ENCODE peak calls at places on chromosomes 13 and 19, in five cellular contexts. One of them, this sample, is unnamed.

GRCh38 chr13:78160793-78161192 is 242.2 kb upstream of the EDNRB start:
- DNase-seq in GM23248: peak; percentile 84
- DNase-seq in CD4-positive, alpha-beta memory T cell: no peak
- DNase-seq in tibial nerve: no peak
- DNase-seq in uterus: no peak
- DNase-seq in this sample: no peak

GRCh38 chr13:95822303-95822702 is 145.4 kb downstream of the DNAJC3 start:
- DNase-seq in GM23248: no peak
- DNase-seq in CD4-positive, alpha-beta memory T cell: no peak
- DNase-seq in tibial nerve: no peak
- DNase-seq in uterus: no peak
- DNase-seq in this sample: no peak

GRCh38 chr19:36009220-36009619 is 607 bp upstream of the SYNE4 start:
- DNase-seq in GM23248: peak; percentile 93
- DNase-seq in CD4-positive, alpha-beta memory T cell: no peak
- DNase-seq in tibial nerve: peak; percentile 44
- DNase-seq in uterus: peak; percentile 60
- DNase-seq in this sample: peak; percentile 29

GRCh38 chr13:23788459-23788858 is 100.7 kb downstream of the MIPEP start:
- DNase-seq in GM23248: no peak
- DNase-seq in CD4-positive, alpha-beta memory T cell: no peak
- DNase-seq in tibial nerve: no peak
- DNase-seq in uterus: no peak
- DNase-seq in this sample: no peak

GRCh38 chr19:10092648-10093294 is 6.7 kb downstream of the SHFL start:
- DNase-seq in GM23248: no peak
- DNase-seq in CD4-positive, alpha-beta memory T cell: no peak
- DNase-seq in tibial nerve: no peak
- DNase-seq in uterus: no peak
- DNase-seq in this sample: no peak

GRCh38 chr13:70893832-70894231 is 785.6 kb upstream of the KLHL1 start:
- DNase-seq in GM23248: no peak
- DNase-seq in CD4-positive, alpha-beta memory T cell: no peak
- DNase-seq in tibial nerve: no peak
- DNase-seq in uterus: no peak
- DNase-seq in this sample: no peak

GRCh38 chr19:21468791-21469190 is 36.6 kb upstream of the ZNF429 start:
- DNase-seq in GM23248: no peak
- DNase-seq in CD4-positive, alpha-beta memory T cell: no peak
- DNase-seq in tibial nerve: no peak
- DNase-seq in uterus: no peak
- DNase-seq in this sample: no peak

GRCh38 chr19:23391239-23391638 is 4.0 kb downstream of the ZNF91 start:
- DNase-seq in GM23248: no peak
- DNase-seq in CD4-positive, alpha-beta memory T cell: no peak
- DNase-seq in tibial nerve: no peak
- DNase-seq in uterus: no peak
- DNase-seq in this sample: no peak

GRCh38 chr13:62432906-62433305 is 1017.3 kb upstream of the PCDH20 start:
- DNase-seq in GM23248: no peak
- DNase-seq in CD4-positive, alpha-beta memory T cell: no peak
- DNase-seq in tibial nerve: no peak
- DNase-seq in uterus: no peak
- DNase-seq in this sample: no peak

GRCh38 chr13:49020940-49021548 is 45.3 kb downstream of the FNDC3A start:
- DNase-seq in GM23248: peak; percentile 12
- DNase-seq in CD4-positive, alpha-beta memory T cell: no peak
- DNase-seq in tibial nerve: no peak
- DNase-seq in uterus: no peak
- DNase-seq in this sample: no peak

GRCh38 chr19:35404879-35405622 is 34.2 kb downstream of the GPR42 start:
- DNase-seq in GM23248: peak; percentile 99
- DNase-seq in CD4-positive, alpha-beta memory T cell: no peak
- DNase-seq in tibial nerve: no peak
- DNase-seq in uterus: no peak
- DNase-seq in this sample: no peak

GRCh38 chr13:76286178-76286577 is 600.0 kb downstream of the KCTD12 start:
- DNase-seq in GM23248: peak; percentile 50
- DNase-seq in CD4-positive, alpha-beta memory T cell: no peak
- DNase-seq in tibial nerve: no peak
- DNase-seq in uterus: no peak
- DNase-seq in this sample: no peak

GRCh38 chr19:38877781-38878574 is at the start of gene RINL:
- DNase-seq in GM23248: no peak
- DNase-seq in CD4-positive, alpha-beta memory T cell: peak; percentile 82
- DNase-seq in tibial nerve: no peak
- DNase-seq in uterus: no peak
- DNase-seq in this sample: no peak

GRCh38 chr13:38979891-38980627 is 10.6 kb downstream of the STOML3 start:
- DNase-seq in GM23248: peak; percentile 9
- DNase-seq in CD4-positive, alpha-beta memory T cell: no peak
- DNase-seq in tibial nerve: peak; percentile 22
- DNase-seq in uterus: peak; percentile 19
- DNase-seq in this sample: no peak

GRCh38 chr13:51397262-51397933 is 55.4 kb downstream of the INTS6 start:
- DNase-seq in GM23248: peak; percentile 91
- DNase-seq in CD4-positive, alpha-beta memory T cell: no peak
- DNase-seq in tibial nerve: peak; percentile 24
- DNase-seq in uterus: peak; percentile 17
- DNase-seq in this sample: no peak

GRCh38 chr19:28509079-28509895 is 703.7 kb downstream of the UQCRFS1 start:
- DNase-seq in GM23248: no peak
- DNase-seq in CD4-positive, alpha-beta memory T cell: no peak
- DNase-seq in tibial nerve: no peak
- DNase-seq in uterus: no peak
- DNase-seq in this sample: no peak

GRCh38 chr19:40331052-40331451 is 17.1 kb downstream of the C19orf47 start:
- DNase-seq in GM23248: no peak
- DNase-seq in CD4-positive, alpha-beta memory T cell: no peak
- DNase-seq in tibial nerve: no peak
- DNase-seq in uterus: no peak
- DNase-seq in this sample: no peak

GRCh38 chr19:41366089-41366488 is 2.1 kb upstream of the B9D2 start:
- DNase-seq in GM23248: no peak
- DNase-seq in CD4-positive, alpha-beta memory T cell: no peak
- DNase-seq in tibial nerve: no peak
- DNase-seq in uterus: no peak
- DNase-seq in this sample: no peak

GRCh38 chr19:28882818-28883217 is 330.1 kb downstream of the UQCRFS1 start:
- DNase-seq in GM23248: no peak
- DNase-seq in CD4-positive, alpha-beta memory T cell: no peak
- DNase-seq in tibial nerve: no peak
- DNase-seq in uterus: no peak
- DNase-seq in this sample: no peak

GRCh38 chr13:88704600-88705275 is 1033.6 kb downstream of the SLITRK5 start:
- DNase-seq in GM23248: no peak
- DNase-seq in CD4-positive, alpha-beta memory T cell: no peak
- DNase-seq in tibial nerve: no peak
- DNase-seq in uterus: no peak
- DNase-seq in this sample: no peak

GRCh38 chr13:112957295-112957677 is 11.7 kb upstream of the MCF2L start:
- DNase-seq in GM23248: no peak
- DNase-seq in CD4-positive, alpha-beta memory T cell: no peak
- DNase-seq in tibial nerve: no peak
- DNase-seq in uterus: no peak
- DNase-seq in this sample: no peak

GRCh38 chr13:105908581-105908980 is 626.9 kb downstream of the EFNB2 start:
- DNase-seq in GM23248: no peak
- DNase-seq in CD4-positive, alpha-beta memory T cell: no peak
- DNase-seq in tibial nerve: no peak
- DNase-seq in uterus: no peak
- DNase-seq in this sample: no peak

GRCh38 chr19:3899531-3900294 is 19.2 kb downstream of the ATCAY start:
- DNase-seq in GM23248: no peak
- DNase-seq in CD4-positive, alpha-beta memory T cell: no peak
- DNase-seq in tibial nerve: no peak
- DNase-seq in uterus: no peak
- DNase-seq in this sample: no peak

GRCh38 chr19:47225746-47226425 is 5.1 kb downstream of the BBC3 start:
- DNase-seq in GM23248: peak; percentile 95
- DNase-seq in CD4-positive, alpha-beta memory T cell: peak; percentile 84
- DNase-seq in tibial nerve: peak; percentile 79
- DNase-seq in uterus: peak; percentile 89
- DNase-seq in this sample: peak; percentile 82

GRCh38 chr13:25874907-25875306 is 176.9 kb downstream of the SHISA2 start:
- DNase-seq in GM23248: no peak
- DNase-seq in CD4-positive, alpha-beta memory T cell: peak; percentile 84
- DNase-seq in tibial nerve: no peak
- DNase-seq in uterus: no peak
- DNase-seq in this sample: no peak

GRCh38 chr13:28735481-28736029 is 16.8 kb upstream of the SLC46A3 start:
- DNase-seq in GM23248: no peak
- DNase-seq in CD4-positive, alpha-beta memory T cell: no peak
- DNase-seq in tibial nerve: no peak
- DNase-seq in uterus: no peak
- DNase-seq in this sample: no peak

GRCh38 chr13:82713681-82714405 is 1168.4 kb downstream of the SLITRK1 start:
- DNase-seq in GM23248: peak; percentile 53
- DNase-seq in CD4-positive, alpha-beta memory T cell: no peak
- DNase-seq in tibial nerve: no peak
- DNase-seq in uterus: no peak
- DNase-seq in this sample: no peak

GRCh38 chr19:46137915-46138473 is 10.0 kb upstream of the IGFL2 start:
- DNase-seq in GM23248: no peak
- DNase-seq in CD4-positive, alpha-beta memory T cell: no peak
- DNase-seq in tibial nerve: no peak
- DNase-seq in uterus: no peak
- DNase-seq in this sample: no peak

GRCh38 chr19:39057615-39058014 is 25.3 kb upstream of the FBXO27 start:
- DNase-seq in GM23248: no peak
- DNase-seq in CD4-positive, alpha-beta memory T cell: no peak
- DNase-seq in tibial nerve: no peak
- DNase-seq in uterus: no peak
- DNase-seq in this sample: no peak

GRCh38 chr13:51764184-51765141 is 39.5 kb downstream of the DHRS12 start:
- DNase-seq in GM23248: peak; percentile 78
- DNase-seq in CD4-positive, alpha-beta memory T cell: peak; percentile 82
- DNase-seq in tibial nerve: peak; percentile 59
- DNase-seq in uterus: peak; percentile 60
- DNase-seq in this sample: peak; percentile 82

GRCh38 chr13:111654531-111654930 is 334.1 kb downstream of the TEX29 start:
- DNase-seq in GM23248: no peak
- DNase-seq in CD4-positive, alpha-beta memory T cell: no peak
- DNase-seq in tibial nerve: no peak
- DNase-seq in uterus: no peak
- DNase-seq in this sample: no peak

GRCh38 chr13:59665184-59665583 is 498.5 kb downstream of the DIAPH3 start:
- DNase-seq in GM23248: no peak
- DNase-seq in CD4-positive, alpha-beta memory T cell: no peak
- DNase-seq in tibial nerve: no peak
- DNase-seq in uterus: no peak
- DNase-seq in this sample: no peak

DNA sequence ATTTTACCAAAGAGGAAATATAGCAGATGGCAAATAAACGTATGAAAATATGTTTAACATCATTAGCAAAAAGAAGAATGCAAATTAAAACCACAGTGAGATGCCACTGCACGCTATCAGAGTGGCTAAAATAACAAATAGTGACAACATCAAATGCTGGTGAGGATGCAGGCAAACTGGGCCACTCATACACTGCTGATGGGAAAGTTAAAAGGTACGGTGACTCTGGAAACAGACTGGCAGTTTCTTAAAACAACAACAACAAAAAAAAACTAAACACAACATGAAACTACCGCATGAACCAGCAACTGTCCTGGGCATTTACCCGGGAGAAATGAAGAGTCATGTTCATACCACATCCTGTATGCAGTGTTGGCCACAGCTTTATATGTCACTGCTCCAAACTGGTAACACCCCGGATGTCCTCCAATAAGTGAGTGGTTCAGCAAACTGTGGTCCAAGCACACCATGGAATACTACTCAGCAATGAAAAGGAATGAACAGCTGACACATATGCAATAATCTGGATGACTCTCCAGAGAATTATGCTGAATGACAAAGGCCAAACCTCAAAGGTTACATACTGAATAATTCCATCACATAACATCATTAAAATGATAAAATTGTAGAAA is 22.3 kb downstream of the EPS15L1 start:
- DNase-seq in GM23248: peak; percentile 23
- DNase-seq in CD4-positive, alpha-beta memory T cell: peak; percentile 65
- DNase-seq in tibial nerve: no peak
- DNase-seq in uterus: no peak
- DNase-seq in this sample: no peak
- H3K27ac ChIP-seq in GM23248: no peak overlapping the region
- H3K27ac ChIP-seq in CD4-positive, alpha-beta memory T cell: no peak overlapping the region
- H3K27ac ChIP-seq in tibial nerve: no peak overlapping the region
- H3K27ac ChIP-seq in uterus: no peak overlapping the region
- H3K27ac ChIP-seq in this sample: no peak overlapping the region

GRCh38 chr19:19490247-19490968 is 24.9 kb downstream of the TSSK6 start:
- DNase-seq in GM23248: peak; percentile 88
- DNase-seq in CD4-positive, alpha-beta memory T cell: peak; percentile 84
- DNase-seq in tibial nerve: peak; percentile 67
- DNase-seq in uterus: peak; percentile 82
- DNase-seq in this sample: peak; percentile 34
- H3K27ac ChIP-seq in GM23248: peak overlapping the region; percentile 90
- H3K27ac ChIP-seq in CD4-positive, alpha-beta memory T cell: peak overlapping the region; percentile 80
- H3K27ac ChIP-seq in tibial nerve: peak overlapping the region; percentile 84
- H3K27ac ChIP-seq in uterus: peak overlapping the region; percentile 78
- H3K27ac ChIP-seq in this sample: peak overlapping the region; percentile 32

GRCh38 chr13:45209229-45209628 is 8.4 kb upstream of the KCTD4 start:
- DNase-seq in GM23248: peak; percentile 40
- DNase-seq in CD4-positive, alpha-beta memory T cell: no peak
- DNase-seq in tibial nerve: no peak
- DNase-seq in uterus: no peak
- DNase-seq in this sample: no peak

GRCh38 chr13:45206340-45206739 is 5.5 kb upstream of the KCTD4 start:
- DNase-seq in GM23248: peak; percentile 96
- DNase-seq in CD4-positive, alpha-beta memory T cell: no peak
- DNase-seq in tibial nerve: no peak
- DNase-seq in uterus: no peak
- DNase-seq in this sample: no peak

GRCh38 chr13:45205124-45205523 is 4.3 kb upstream of the KCTD4 start:
- DNase-seq in GM23248: no peak
- DNase-seq in CD4-positive, alpha-beta memory T cell: no peak
- DNase-seq in tibial nerve: no peak
- DNase-seq in uterus: no peak
- DNase-seq in this sample: no peak

GRCh38 chr13:45208132-45208531 is 7.3 kb upstream of the KCTD4 start:
- DNase-seq in GM23248: no peak
- DNase-seq in CD4-positive, alpha-beta memory T cell: no peak
- DNase-seq in tibial nerve: no peak
- DNase-seq in uterus: no peak
- DNase-seq in this sample: no peak

GRCh38 chr13:45207319-45207718 is 6.5 kb upstream of the KCTD4 start:
- DNase-seq in GM23248: no peak
- DNase-seq in CD4-positive, alpha-beta memory T cell: no peak
- DNase-seq in tibial nerve: no peak
- DNase-seq in uterus: no peak
- DNase-seq in this sample: no peak
- H3K27ac ChIP-seq in GM23248: peak overlapping the region; percentile 76
- H3K27ac ChIP-seq in CD4-positive, alpha-beta memory T cell: no peak overlapping the region
- H3K27ac ChIP-seq in tibial nerve: peak overlapping the region; percentile 78
- H3K27ac ChIP-seq in uterus: peak overlapping the region; percentile 63
- H3K27ac ChIP-seq in this sample: peak overlapping the region; percentile 31

GRCh38 chr13:103229674-103230073 is 163.5 kb upstream of the SLC10A2 start:
- DNase-seq in GM23248: no peak
- DNase-seq in CD4-positive, alpha-beta memory T cell: no peak
- DNase-seq in tibial nerve: no peak
- DNase-seq in uterus: no peak
- DNase-seq in this sample: no peak

GRCh38 chr13:103222683-103223082 is 156.5 kb upstream of the SLC10A2 start:
- DNase-seq in GM23248: no peak
- DNase-seq in CD4-positive, alpha-beta memory T cell: no peak
- DNase-seq in tibial nerve: no peak
- DNase-seq in uterus: no peak
- DNase-seq in this sample: no peak

GRCh38 chr13:103224804-103225203 is 158.6 kb upstream of the SLC10A2 start:
- DNase-seq in GM23248: no peak
- DNase-seq in CD4-positive, alpha-beta memory T cell: no peak
- DNase-seq in tibial nerve: no peak
- DNase-seq in uterus: no peak
- DNase-seq in this sample: no peak
- H3K27ac ChIP-seq in GM23248: no peak overlapping the region
- H3K27ac ChIP-seq in CD4-positive, alpha-beta memory T cell: no peak overlapping the region
- H3K27ac ChIP-seq in tibial nerve: no peak overlapping the region
- H3K27ac ChIP-seq in uterus: no peak overlapping the region
- H3K27ac ChIP-seq in this sample: no peak overlapping the region